ENCODE peak calls at places on chromosomes 16 and 17, in seven cellular contexts. C is cardiac muscle cell, E is psoas muscle, L is mammary epithelial cell, I is spleen, A is IMR-90, V is stomach. T is an unnamed sample.

GRCh38 chr17:2809337-2809736 is 13.1 kb downstream of the RAP1GAP2 start:
- DNase-seq in C (no peak), E (no peak), L (no peak), I (no peak), A (no peak), V (no peak), T (no peak)

GRCh38 chr17:9004961-9005285 is 16.4 kb upstream of the NTN1 start:
- DNase-seq in C (no peak), E (no peak), L (no peak), I (no peak), A (no peak), V (no peak), T (no peak)

GRCh38 chr17:65368341-65368740 is 193.1 kb downstream of the AXIN2 start:
- DNase-seq in C (no peak), E (no peak), L (no peak), I (no peak), A (no peak), V (no peak), T (no peak)

GRCh38 chr17:13074026-13074425 is 56.2 kb upstream of the ELAC2 start:
- DNase-seq in C (no peak), E (no peak), L (peak; percentile 48), I (no peak), A (peak; percentile 43), V (no peak), T (no peak)

GRCh38 chr16:10578474-10579316 is 1.7 kb downstream of the EMP2 start:
- DNase-seq in C (peak; percentile 28), E (no peak), L (peak; percentile 30), I (no peak), A (no peak), V (peak; percentile 39), T (peak; percentile 86)

GRCh38 chr17:43753488-43754129 is 5.0 kb downstream of the SOST start:
- DNase-seq in C (no peak), E (no peak), L (peak; percentile 82), I (no peak), A (peak; percentile 20), V (no peak), T (no peak)

GRCh38 chr17:42253601-42254000 is 22.6 kb downstream of the STAT5B start:
- DNase-seq in C (no peak), E (no peak), L (no peak), I (no peak), A (no peak), V (no peak), T (no peak)

GRCh38 chr17:75996665-75997590 is 3.7 kb upstream of the CDK3 start:
- DNase-seq in C (peak; percentile 32), E (no peak), L (peak; percentile 97), I (peak; percentile 79), A (peak; percentile 58), V (peak; percentile 63), T (peak; percentile 87)

GRCh38 chr16:86883583-86884188 is 305.3 kb downstream of the FOXL1 start:
- DNase-seq in C (no peak), E (no peak), L (no peak), I (peak; percentile 16), A (no peak), V (no peak), T (no peak)

GRCh38 chr16:4696172-4696904 is 3.0 kb downstream of the NUDT16L1 start:
- DNase-seq in C (no peak), E (peak; percentile 64), L (no peak), I (no peak), A (no peak), V (no peak), T (no peak)

GRCh38 chr17:66714046-66715023 is 120.6 kb upstream of the CACNG5 start:
- DNase-seq in C (no peak), E (no peak), L (no peak), I (no peak), A (no peak), V (no peak), T (no peak)

GRCh38 chr17:67514998-67515397 is 137.9 kb downstream of the PITPNC1 start:
- DNase-seq in C (no peak), E (no peak), L (no peak), I (no peak), A (no peak), V (no peak), T (no peak)

GRCh38 chr16:82043680-82044584 is 8.9 kb downstream of the HSD17B2 start:
- DNase-seq in C (no peak), E (no peak), L (peak; percentile 61), I (no peak), A (peak; percentile 75), V (no peak), T (no peak)

GRCh38 chr17:76925333-76925935 is 57.2 kb downstream of the MGAT5B start:
- DNase-seq in C (no peak), E (no peak), L (no peak), I (no peak), A (no peak), V (no peak), T (no peak)

GRCh38 chr16:79728048-79728922 is 127.7 kb upstream of the MAF start:
- DNase-seq in C (no peak), E (no peak), L (no peak), I (no peak), A (no peak), V (no peak), T (no peak)

GRCh38 chr16:61968242-61968978 is 67.8 kb downstream of the CDH8 start:
- DNase-seq in C (peak; percentile 5), E (no peak), L (no peak), I (no peak), A (no peak), V (no peak), T (no peak)
- H3K4me1 ChIP-seq in C (no peaks in the 10 kb centered on the region), E (no peaks in the 10 kb centered on the region), L (no peaks in the 10 kb centered on the region), I (no peaks in the 10 kb centered on the region), A (no peaks in the 10 kb centered on the region), V (no peaks in the 10 kb centered on the region), T (no peaks in the 10 kb centered on the region)

DNA sequence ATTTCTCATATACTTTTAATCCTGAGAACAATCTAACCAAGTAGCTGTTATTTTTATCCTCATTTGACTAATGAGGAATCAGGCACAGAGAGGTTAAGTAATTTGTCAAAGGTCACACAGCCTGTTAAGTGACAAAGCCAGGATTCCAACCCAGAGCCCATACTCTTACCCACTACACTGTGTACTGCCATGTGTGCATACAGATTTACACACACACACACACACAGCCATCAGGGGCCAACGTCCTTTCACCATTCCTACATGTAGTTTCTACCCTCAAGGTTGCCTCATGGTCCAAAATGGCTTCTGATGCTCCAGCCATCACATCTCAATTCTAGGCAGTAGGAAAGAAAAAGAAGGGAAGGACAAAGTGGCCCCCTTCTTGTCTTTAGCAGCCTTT is 22.1 kb downstream of the TMEM186 start:
- DNase-seq in C (no peak), E (no peak), L (no peak), I (no peak), A (no peak), V (no peak), T (no peak)
- TF ChIP-seq CTCF in C (no peak), E (no peak), L (no peak), I (no peak), A (no peak), V (no peak), T (no peak)

DNA sequence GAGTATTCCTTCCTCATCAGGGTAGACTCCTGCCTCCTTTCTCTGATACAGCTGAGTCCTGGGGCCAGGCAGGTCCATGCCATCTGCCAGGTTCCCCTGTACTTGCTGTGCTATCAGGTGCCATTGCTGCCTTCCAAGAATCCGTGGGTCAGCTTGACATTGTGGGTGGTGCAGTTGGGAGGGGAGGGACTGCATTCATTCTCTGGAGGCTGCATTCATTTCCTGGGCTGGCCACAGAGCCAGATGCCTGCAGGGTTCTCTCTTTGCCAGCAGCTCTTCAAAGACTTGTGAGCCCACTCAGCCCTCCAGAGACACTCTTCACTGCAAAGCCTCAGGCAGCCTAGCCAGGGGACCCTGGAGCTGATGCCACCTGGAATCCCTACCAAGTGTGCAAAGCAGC is 20.7 kb downstream of the ANKFN1 start:
- DNase-seq in C (no peak), E (no peak), L (no peak), I (no peak), A (no peak), V (no peak), T (no peak)
- H3K36me3 ChIP-seq in C (no peaks in the 10 kb centered on the region), E (no peaks in the 10 kb centered on the region), L (no peaks in the 10 kb centered on the region), I (no peaks in the 10 kb centered on the region), A (no peaks in the 10 kb centered on the region), V (no peaks in the 10 kb centered on the region), T (no peaks in the 10 kb centered on the region)

DNA sequence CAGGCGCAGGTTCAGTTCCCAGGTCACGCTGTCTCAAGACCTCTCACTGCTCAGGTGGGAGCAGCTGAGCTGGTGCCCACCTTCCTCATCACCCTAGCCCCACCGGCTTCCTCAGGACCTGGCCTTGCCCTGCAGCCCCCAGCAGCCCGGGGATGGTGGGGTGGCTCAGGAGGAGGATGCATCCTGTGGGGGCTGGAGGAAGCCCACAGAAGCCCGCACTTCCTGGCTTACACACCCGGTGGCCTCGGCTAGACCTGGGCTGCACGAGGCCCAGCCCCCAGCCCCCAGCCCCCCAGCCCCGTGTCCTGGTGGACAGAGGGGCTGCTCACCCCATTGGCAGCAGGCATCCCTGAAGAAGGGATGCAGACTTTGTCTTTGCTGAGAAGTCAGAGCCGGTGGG is 43.4 kb downstream of the BAHCC1 start:
- DNase-seq in C (no peak), E (no peak), L (no peak), I (no peak), A (no peak), V (no peak), T (no peak)
- H3K4me1 ChIP-seq in C (no peaks in the 10 kb centered on the region), E (peaks cover 17% of the 10 kb centered on the region), L (peaks cover 13% of the 10 kb centered on the region), I (peaks cover 56% of the 10 kb centered on the region), A (peaks cover 9% of the 10 kb centered on the region), V (peaks cover 44% of the 10 kb centered on the region), T (no peaks in the 10 kb centered on the region)